ENCODE peak calls at places on chromosomes 6 and 20, in eight cellular contexts. S is AG10803, B is lower lobe of right lung, I is SK-N-SH, H is HTR-8/SVneo, G is heart left ventricle, L is osteocyte, K is GM12865. M is an unnamed sample.

GRCh38 chr6:152004036-152004566 is 196.6 kb downstream of the ESR1 start:
- DNase-seq in S (peak), I (no peak), G (no peak), K (no peak), H (no peak), B (no peak), L (no peak), M (no peak)

GRCh38 chr6:170047813-170048212 is 243.1 kb downstream of the DLL1 start:
- DNase-seq in H (no peak), I (no peak), G (no peak), S (no peak), B (no peak), K (no peak), L (no peak), M (no peak)

GRCh38 chr20:63628246-63628975 is 1.5 kb upstream of the GMEB2 start:
- DNase-seq in L (no peak), B (peak), K (peak), H (peak), G (peak), S (peak), I (peak), M (peak)

GRCh38 chr6:24330137-24330732 is 27.6 kb downstream of the DCDC2 start:
- DNase-seq in L (no peak), B (no peak), G (no peak), S (no peak), H (no peak), I (no peak), K (peak), M (no peak)

GRCh38 chr6:170227996-170228550 is 62.8 kb downstream of the DLL1 start:
- DNase-seq in H (no peak), I (no peak), L (no peak), G (peak), K (no peak), B (no peak), S (no peak), M (no peak)

GRCh38 chr6:34490390-34491090 is 24.7 kb downstream of the PACSIN1 start:
- DNase-seq in G (no peak), B (no peak), I (no peak), L (no peak), K (no peak), H (no peak), S (no peak), M (no peak)

GRCh38 chr6:44166591-44167184 is 8.1 kb downstream of the CAPN11 start:
- DNase-seq in L (no peak), G (no peak), H (no peak), K (no peak), B (no peak), I (no peak), S (no peak), M (no peak)

GRCh38 chr20:10524643-10525042 is 89.5 kb downstream of the SLX4IP start:
- DNase-seq in G (no peak), K (no peak), S (no peak), B (no peak), I (no peak), H (no peak), L (no peak), M (no peak)

GRCh38 chr20:59134182-59134581 is 29.4 kb upstream of the ZNF831 start:
- DNase-seq in H (no peak), L (no peak), B (no peak), G (no peak), I (no peak), S (no peak), K (no peak), M (no peak)

GRCh38 chr20:58102744-58103516 is 125.5 kb downstream of the ANKRD60 start:
- DNase-seq in H (peak), S (peak), I (no peak), L (peak), K (no peak), B (no peak), G (no peak), M (no peak)

GRCh38 chr6:39361657-39362486 is 39.4 kb upstream of the KCNK16 start:
- DNase-seq in B (peak), G (peak), I (peak), H (peak), K (peak), S (peak), L (peak), M (peak)

GRCh38 chr6:169816975-169817374 is 65.6 kb downstream of the ERMARD start:
- DNase-seq in S (no peak), B (no peak), G (no peak), L (no peak), H (no peak), I (no peak), K (no peak), M (no peak)

GRCh38 chr6:45677381-45677992 is 299.8 kb upstream of the SUPT3H start:
- DNase-seq in B (no peak), I (no peak), L (peak), S (peak), H (no peak), G (peak), K (peak), M (no peak)

GRCh38 chr6:90351696-90352095 is 55.1 kb upstream of the BACH2 start:
- DNase-seq in G (no peak), I (no peak), S (peak), K (no peak), L (no peak), H (no peak), B (no peak), M (no peak)

GRCh38 chr20:51966296-51966971 is 164.1 kb upstream of the SALL4 start:
- DNase-seq in K (peak), H (peak), L (no peak), B (no peak), S (peak), I (peak), G (peak), M (peak)

GRCh38 chr6:105646391-105646867 is 243.5 kb upstream of the PREP start:
- DNase-seq in H (no peak), I (no peak), S (peak), L (no peak), B (no peak), K (peak), G (no peak), M (no peak)

GRCh38 chr20:63152322-63153253 is 63.3 kb downstream of the YTHDF1 start:
- DNase-seq in I (no peak), H (no peak), K (no peak), B (peak), S (no peak), G (peak), L (no peak), M (peak)

GRCh38 chr20:53294804-53295203 is 298.8 kb downstream of the ZNF217 start:
- DNase-seq in S (peak), K (no peak), H (no peak), I (no peak), B (no peak), L (no peak), G (no peak), M (no peak)

GRCh38 chr20:34022154-34022842 is 28.6 kb downstream of the RALY start:
- DNase-seq in B (no peak), K (peak), L (no peak), H (peak), S (no peak), G (no peak), I (peak), M (no peak)

GRCh38 chr20:2840967-2841531 is 504 bp downstream of the VPS16 start:
- DNase-seq in L (no peak), K (peak), S (peak), I (peak), G (peak), B (peak), H (peak), M (peak)

GRCh38 chr6:34272022-34272926 is 23.5 kb upstream of the SMIM29 start:
- DNase-seq in K (no peak), I (peak), H (no peak), L (no peak), B (peak), G (peak), S (no peak), M (peak)

GRCh38 chr20:4026093-4026601 is 10.8 kb upstream of the RNF24 start:
- DNase-seq in I (peak), K (no peak), L (no peak), G (no peak), S (peak), B (no peak), H (no peak), M (no peak)

GRCh38 chr6:18160921-18161320 is 5.7 kb downstream of the KDM1B start:
- DNase-seq in G (no peak), L (no peak), B (no peak), S (peak), H (no peak), I (no peak), K (no peak), M (no peak)

GRCh38 chr6:105781248-105781647 is 304.9 kb upstream of the PRDM1 start:
- DNase-seq in B (no peak), K (no peak), I (no peak), L (no peak), S (no peak), G (no peak), H (no peak), M (no peak)

GRCh38 chr20:58457083-58457680 is 58.0 kb downstream of the APCDD1L start:
- DNase-seq in G (peak), S (peak), L (no peak), I (peak), H (peak), B (no peak), K (no peak), M (no peak)

GRCh38 chr6:16697437-16698162 is 63.7 kb downstream of the ATXN1 start:
- DNase-seq in G (no peak), L (no peak), B (no peak), S (peak), K (no peak), H (no peak), I (no peak), M (no peak)

GRCh38 chr6:14681699-14682487 is 564.0 kb upstream of the JARID2 start:
- DNase-seq in K (no peak), B (no peak), G (no peak), L (no peak), I (no peak), S (peak), H (no peak), M (no peak)

GRCh38 chr6:1477432-1478090 is 88.2 kb downstream of the FOXF2 start:
- DNase-seq in S (peak), L (no peak), K (no peak), B (no peak), H (peak), I (no peak), G (no peak), M (no peak)

GRCh38 chr6:43575105-43575771 is 600 bp downstream of the XPO5 start:
- DNase-seq in B (peak), H (peak), K (no peak), I (peak), G (peak), L (no peak), S (peak), M (no peak)

GRCh38 chr6:5446362-5447075 is 185.2 kb downstream of the FARS2 start:
- DNase-seq in I (no peak), K (peak), H (no peak), L (no peak), G (no peak), S (no peak), B (no peak), M (no peak)

GRCh38 chr20:63351380-63351700 is 9.8 kb downstream of the CHRNA4 start:
- DNase-seq in S (no peak), K (no peak), B (no peak), G (no peak), L (no peak), I (no peak), H (no peak), M (no peak)

GRCh38 chr6:2225422-2226392 is 19.7 kb downstream of the GMDS start:
- DNase-seq in G (no peak), B (no peak), I (no peak), L (no peak), K (no peak), H (no peak), S (peak), M (no peak)

GRCh38 chr6:6386010-6386409 is 65.5 kb upstream of the F13A1 start:
- DNase-seq in G (no peak), H (no peak), S (no peak), K (no peak), B (no peak), I (no peak), L (no peak), M (no peak)